ENCODE peak calls at places on chromosomes 13 and 19, in four cellular contexts. K is H9, T is H1, J is IMR-90. R is an unnamed sample.

GRCh38 chr19:13821292-13821691 is 26.0 kb downstream of the ZSWIM4 start:
- DNase-seq in K (no peak), T (no peak), J (no peak), R (no peak)

GRCh38 chr13:23069571-23069970 is 111.2 kb upstream of the SGCG start:
- DNase-seq in K (no peak), T (no peak), J (peak; percentile 87), R (no peak)

GRCh38 chr19:54561840-54562239 is 11.8 kb upstream of the LILRA2 start:
- DNase-seq in K (no peak), T (no peak), J (no peak), R (no peak)

GRCh38 chr13:24292476-24292875 is 16.9 kb upstream of the C1QTNF9 start:
- DNase-seq in K (no peak), T (no peak), J (no peak), R (no peak)

GRCh38 chr13:76692326-76692725 is 193.9 kb downstream of the KCTD12 start:
- DNase-seq in K (no peak), T (no peak), J (no peak), R (no peak)

GRCh38 chr13:109625156-109625555 is 161.2 kb downstream of the IRS2 start:
- DNase-seq in K (no peak), T (no peak), J (no peak), R (no peak)

GRCh38 chr19:1512671-1513491 is at the start of gene ADAMTSL5:
- DNase-seq in K (peak; percentile 58), T (no peak), J (peak; percentile 28), R (peak; percentile 54)

GRCh38 chr19:44686896-44687295 is 12.1 kb upstream of the CEACAM16 start:
- DNase-seq in K (no peak), T (no peak), J (no peak), R (no peak)

GRCh38 chr19:7492142-7493055 is 3.6 kb upstream of the PEX11G start:
- DNase-seq in K (no peak), T (no peak), J (no peak), R (no peak)

GRCh38 chr13:78603240-78603947 is at the start of gene POU4F1:
- DNase-seq in K (peak; percentile 93), T (no peak), J (peak; percentile 11), R (peak; percentile 88)

GRCh38 chr13:40564342-40564997 is 102.0 kb downstream of the FOXO1 start:
- DNase-seq in K (no peak), T (no peak), J (no peak), R (no peak)

GRCh38 chr19:55549500-55550320 is 4.4 kb upstream of the SBK3 start:
- DNase-seq in K (peak; percentile 67), T (no peak), J (peak; percentile 93), R (peak; percentile 49)

GRCh38 chr13:46146898-46147297 is 35.1 kb downstream of the LCP1 start:
- DNase-seq in K (peak; percentile 51), T (no peak), J (no peak), R (peak; percentile 62)

GRCh38 chr19:29947871-29948270 is 5.8 kb downstream of the URI1 start:
- DNase-seq in K (no peak), T (no peak), J (no peak), R (no peak)

GRCh38 chr19:58477871-58478270 is 1.7 kb downstream of the ZNF446 start:
- DNase-seq in K (peak; percentile 22), T (no peak), J (no peak), R (no peak)

GRCh38 chr19:13094771-13095392 is 7.8 kb downstream of the LYL1 start:
- DNase-seq in K (peak; percentile 84), T (no peak), J (no peak), R (peak; percentile 68)

GRCh38 chr13:113862191-113862765 is 1.6 kb downstream of the GAS6 start:
- DNase-seq in K (peak; percentile 29), T (no peak), J (peak; percentile 36), R (no peak)

GRCh38 chr13:113863511-113864302 is at the start of gene GAS6:
- DNase-seq in K (peak; percentile 35), T (no peak), J (no peak), R (peak; percentile 40)

GRCh38 chr13:113861433-113862030 is 2.3 kb downstream of the GAS6 start:
- DNase-seq in K (peak; percentile 32), T (no peak), J (no peak), R (peak; percentile 38)

GRCh38 chr13:113862766-113863510 is 938 bp downstream of the GAS6 start:
- DNase-seq in K (peak; percentile 60), T (no peak), J (no peak), R (peak; percentile 63)

GRCh38 chr13:113864303-113864890 is 521 bp upstream of the GAS6 start:
- DNase-seq in K (no peak), T (no peak), J (peak; percentile 33), R (no peak)
- H3K18ac ChIP-seq in K (no peak overlapping the region), T (peak overlapping the region; percentile 62), J (peak overlapping the region; percentile 89), R (no peak overlapping the region)

GRCh38 chr19:5968431-5969373 is 9.2 kb downstream of the RANBP3 start:
- DNase-seq in K (peak; percentile 75), T (no peak), J (no peak), R (peak; percentile 61)

GRCh38 chr19:5967571-5967970 is 10.4 kb downstream of the RANBP3 start:
- DNase-seq in K (no peak), T (no peak), J (no peak), R (no peak)

GRCh38 chr19:5971714-5972354 is 6.1 kb downstream of the RANBP3 start:
- DNase-seq in K (no peak), T (no peak), J (no peak), R (no peak)

GRCh38 chr19:5967994-5968430 is 9.9 kb downstream of the RANBP3 start:
- DNase-seq in K (peak; percentile 75), T (no peak), J (peak; percentile 88), R (peak; percentile 87)

DNA sequence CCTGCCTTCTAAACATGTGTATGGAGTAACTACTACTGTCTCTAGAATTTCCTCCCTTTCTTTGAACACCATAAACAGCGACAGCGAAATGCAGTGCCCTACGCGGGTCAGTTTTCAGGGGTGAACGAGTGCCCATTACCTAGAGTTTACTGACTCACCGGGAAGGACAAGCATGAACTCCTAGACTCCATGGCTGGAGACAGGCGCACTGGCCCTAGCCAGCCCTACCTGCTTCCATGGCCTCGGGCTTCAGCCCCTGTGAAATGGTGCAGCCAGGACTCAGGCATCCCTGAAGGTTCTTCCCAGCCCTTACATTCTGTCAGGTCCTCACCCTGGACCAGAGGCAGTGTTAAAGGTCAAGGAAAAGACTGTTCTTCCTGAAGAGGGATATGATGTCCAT is 8.5 kb downstream of the RANBP3 start:
- DNase-seq in K (no peak), T (no peak), J (no peak), R (no peak)
- H3K27ac ChIP-seq in K (no peak overlapping the region), T (peak overlapping the region; percentile 3), J (peak overlapping the region; percentile 8), R (no peak overlapping the region)

GRCh38 chr19:2949939-2950285 is 5.1 kb upstream of the ZNF77 start:
- DNase-seq in K (no peak), T (no peak), J (peak; percentile 50), R (peak; percentile 91)
- H3K56ac ChIP-seq in K (no peak overlapping the region), T (peak overlapping the region; percentile 78), J (peak overlapping the region; percentile 84), R (peak overlapping the region; percentile 95)

GRCh38 chr13:29524641-29525040 is 70.8 kb downstream of the SLC7A1 start:
- DNase-seq in K (no peak), T (no peak), J (no peak), R (no peak)

GRCh38 chr13:29525757-29526156 is 69.7 kb downstream of the SLC7A1 start:
- DNase-seq in K (no peak), T (no peak), J (no peak), R (no peak)

GRCh38 chr13:29523199-29523931 is 72.1 kb downstream of the SLC7A1 start:
- DNase-seq in K (no peak), T (no peak), J (no peak), R (no peak)

GRCh38 chr13:29522044-29522685 is 73.3 kb downstream of the SLC7A1 start:
- DNase-seq in K (no peak), T (no peak), J (peak; percentile 61), R (no peak)

GRCh38 chr13:29524176-29524575 is 71.3 kb downstream of the SLC7A1 start:
- DNase-seq in K (no peak), T (no peak), J (no peak), R (no peak)
- H3K18ac ChIP-seq in K (no peak overlapping the region), T (no peak overlapping the region), J (no peak overlapping the region), R (no peak overlapping the region)

DNA sequence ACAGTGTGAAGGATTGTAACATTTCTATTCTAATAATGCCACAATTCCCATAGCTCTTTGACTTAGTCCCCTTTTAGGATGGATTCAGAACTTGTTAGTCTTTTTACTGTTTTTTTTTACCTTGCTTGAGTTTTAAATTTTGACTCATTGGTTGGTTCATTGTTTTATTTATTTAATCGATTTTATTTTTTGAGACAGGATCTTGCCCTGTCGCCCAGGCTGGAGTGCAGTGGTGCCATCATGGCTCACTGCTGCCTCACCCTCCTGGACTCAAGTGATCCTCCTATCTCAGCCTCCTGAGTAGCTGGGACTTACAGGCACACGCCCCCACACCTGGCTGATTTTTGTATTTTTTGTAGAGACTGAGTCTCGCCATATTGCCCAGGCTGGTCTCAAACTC is 5.1 kb upstream of the RNF113B start:
- DNase-seq in K (no peak), T (no peak), J (no peak), R (no peak)
- H3K27ac ChIP-seq in K (no peak overlapping the region), T (no peak overlapping the region), J (no peak overlapping the region), R (no peak overlapping the region)

GRCh38 chr19:48455908-48456562 is 661 bp downstream of the KCNJ14 start:
- DNase-seq in K (no peak), T (no peak), J (no peak), R (no peak)

GRCh38 chr19:48455171-48455907 is at the start of gene KCNJ14:
- DNase-seq in K (no peak), T (no peak), J (no peak), R (no peak)

GRCh38 chr19:48458016-48458415 is 2.6 kb downstream of the KCNJ14 start:
- DNase-seq in K (no peak), T (no peak), J (no peak), R (no peak)

GRCh38 chr19:48454150-48454730 is 1.1 kb upstream of the KCNJ14 start:
- DNase-seq in K (no peak), T (no peak), J (no peak), R (no peak)

DNA sequence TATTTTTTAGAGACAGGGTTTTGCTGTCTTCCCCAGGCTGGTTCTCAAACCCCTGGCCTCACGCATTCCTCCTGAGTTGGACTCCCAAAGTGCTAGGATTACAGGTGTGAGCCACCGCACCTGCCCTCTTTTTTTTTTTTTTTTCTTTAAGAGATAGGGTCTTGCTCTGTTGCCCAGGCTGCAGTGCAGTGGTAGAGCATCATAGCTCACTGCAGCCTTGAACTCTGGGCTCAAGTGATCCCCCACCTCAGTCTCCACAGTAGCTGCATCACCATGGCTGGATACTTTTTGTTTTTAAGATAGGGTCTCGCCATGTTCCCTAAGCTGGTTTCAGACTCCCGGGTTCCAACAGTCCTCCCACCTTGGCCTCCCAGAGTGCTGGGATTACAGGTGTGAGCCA is 1.5 kb downstream of the KCNJ14 start:
- DNase-seq in K (no peak), T (no peak), J (no peak), R (no peak)
- H3K56ac ChIP-seq in K (no peak overlapping the region), T (no peak overlapping the region), J (no peak overlapping the region), R (no peak overlapping the region)

GRCh38 chr19:8499048-8499833 is 3.2 kb downstream of the PRAM1 start:
- DNase-seq in K (no peak), T (no peak), J (no peak), R (no peak)
- H3K18ac ChIP-seq in K (no peak overlapping the region), T (no peak overlapping the region), J (no peak overlapping the region), R (no peak overlapping the region)

GRCh38 chr13:98328511-98328910 is 151.4 kb upstream of the RNF113B start:
- DNase-seq in K (no peak), T (no peak), J (no peak), R (no peak)
- H3K27ac ChIP-seq in K (peak overlapping the region; percentile 72), T (peak overlapping the region; percentile 68), J (peak overlapping the region; percentile 96), R (peak overlapping the region; percentile 61)

R was measured in mesendoderm.